ENCODE peak calls at places on chromosomes 13 and 19, in four cellular contexts. G, K, W and Z are unnamed samples.

GRCh38 chr19:49676136-49676689 is 858 bp upstream of the PRMT1 start:
- DNase-seq in G (no peak), K (peak), W (no peak), Z (peak)

GRCh38 chr19:47512183-47512947 is 2.5 kb downstream of the NAPA start:
- DNase-seq in G (no peak), K (no peak), W (no peak), Z (no peak)

GRCh38 chr13:45015300-45015699 is 26.0 kb downstream of the GPALPP1 start:
- DNase-seq in G (no peak), K (no peak), W (no peak), Z (no peak)

GRCh38 chr19:47013041-47013517 is 6.6 kb upstream of the NPAS1 start:
- DNase-seq in G (peak), K (peak), W (peak), Z (peak)

GRCh38 chr19:6532244-6532999 is 1.6 kb downstream of the TNFSF9 start:
- DNase-seq in G (no peak), K (no peak), W (no peak), Z (no peak)

GRCh38 chr13:106318941-106319411 is 216.5 kb downstream of the EFNB2 start:
- DNase-seq in G (peak), K (no peak), W (no peak), Z (peak)

GRCh38 chr13:61030445-61030844 is 385.2 kb downstream of the PCDH20 start:
- DNase-seq in G (no peak), K (no peak), W (no peak), Z (no peak)

GRCh38 chr19:7670150-7670784 is 1.4 kb downstream of the RETN start:
- DNase-seq in G (no peak), K (no peak), W (no peak), Z (no peak)

GRCh38 chr19:2207991-2208860 is 27.9 kb downstream of the PLEKHJ1 start:
- DNase-seq in G (peak), K (no peak), W (no peak), Z (no peak)

GRCh38 chr19:13466697-13467096 is 39.6 kb downstream of the CACNA1A start:
- DNase-seq in G (no peak), K (no peak), W (no peak), Z (no peak)

GRCh38 chr19:56120371-56121179 is 520 bp downstream of the ZNF787 start:
- DNase-seq in G (peak), K (peak), W (peak), Z (peak)

GRCh38 chr13:114105351-114106225 is 26.8 kb downstream of the RASA3 start:
- DNase-seq in G (no peak), K (no peak), W (no peak), Z (no peak)

GRCh38 chr13:66635526-66635925 is 594.6 kb downstream of the PCDH9 start:
- DNase-seq in G (no peak), K (no peak), W (no peak), Z (peak)

GRCh38 chr13:35857769-35858168 is 273.4 kb downstream of the DCLK1 start:
- DNase-seq in G (no peak), K (no peak), W (no peak), Z (peak)

GRCh38 chr13:75812751-75813181 is 176.6 kb downstream of the LMO7 start:
- DNase-seq in G (no peak), K (no peak), W (no peak), Z (no peak)

GRCh38 chr13:41284512-41285288 is 21.3 kb upstream of the MTRF1 start:
- DNase-seq in G (peak), K (no peak), W (no peak), Z (peak)

GRCh38 chr19:50906217-50906616 is 5.0 kb downstream of the KLK4 start:
- DNase-seq in G (no peak), K (peak), W (no peak), Z (no peak)

GRCh38 chr13:113939905-113940339 is 34.0 kb downstream of the C13orf46 start:
- DNase-seq in G (no peak), K (no peak), W (no peak), Z (no peak)

GRCh38 chr19:32866061-32866460 is 3.5 kb downstream of the SLC7A9 start:
- DNase-seq in G (no peak), K (no peak), W (no peak), Z (no peak)

GRCh38 chr19:42282036-42282762 is 13.1 kb downstream of the CIC start:
- DNase-seq in G (no peak), K (no peak), W (peak), Z (no peak)

GRCh38 chr19:46776927-46777911 is 11.2 kb downstream of the SLC1A5 start:
- DNase-seq in G (no peak), K (no peak), W (no peak), Z (no peak)

GRCh38 chr13:61040180-61040579 is 375.5 kb downstream of the PCDH20 start:
- DNase-seq in G (no peak), K (no peak), W (no peak), Z (no peak)

GRCh38 chr13:23928985-23929384 is 31.7 kb upstream of the C1QTNF9B start:
- DNase-seq in G (no peak), K (no peak), W (no peak), Z (peak)

GRCh38 chr19:58439576-58440554 is at the start of gene ZNF132:
- DNase-seq in G (peak), K (peak), W (peak), Z (peak)

GRCh38 chr13:113915012-113915763 is 51.3 kb upstream of the GAS6 start:
- DNase-seq in G (no peak), K (no peak), W (no peak), Z (no peak)

GRCh38 chr19:19750842-19751790 is 18.2 kb upstream of the ZNF14 start:
- DNase-seq in G (no peak), K (no peak), W (no peak), Z (no peak)

GRCh38 chr13:81247711-81248110 is 906.8 kb upstream of the SPRY2 start:
- DNase-seq in G (no peak), K (no peak), W (no peak), Z (no peak)

GRCh38 chr13:101297794-101298193 is 118.5 kb downstream of the NALCN start:
- DNase-seq in G (no peak), K (no peak), W (no peak), Z (no peak)

GRCh38 chr13:68888832-68889231 is 1218.8 kb upstream of the ATXN8OS start:
- DNase-seq in G (no peak), K (no peak), W (no peak), Z (no peak)

GRCh38 chr13:44249439-44249838 is 124.2 kb upstream of the SERP2 start:
- DNase-seq in G (peak), K (no peak), W (no peak), Z (no peak)

GRCh38 chr13:30382836-30383525 is 39.3 kb upstream of the UBE2L5 start:
- DNase-seq in G (no peak), K (no peak), W (no peak), Z (no peak)